ENCODE peak calls at places on chromosomes 1 and 21, in five cellular contexts. B is AG08396; Z is heart left ventricle; T is heart right ventricle; X is stimulated activated CD8-positive, alpha-beta memory T cell treated with anti-CD3 and anti-CD28 coated beads, Interleukin-7, amount 100 ng/mL, for 4 hours. D is an unnamed sample.

GRCh38 chr1:62977321-62977720 is 193.4 kb downstream of the ATG4C start:
- DNase-seq in B (no peak), Z (no peak), T (no peak), X (no peak), D (no peak)

GRCh38 chr1:27961646-27962221 is 2.0 kb downstream of the XKR8 start:
- DNase-seq in B (peak; percentile 27), Z (no peak), T (no peak), X (no peak), D (no peak)

GRCh38 chr1:214135886-214136285 is 145.1 kb upstream of the SMYD2 start:
- DNase-seq in B (no peak), Z (no peak), T (no peak), X (no peak), D (no peak)

GRCh38 chr21:35465750-35466149 is 416.6 kb upstream of the RUNX1 start:
- DNase-seq in B (no peak), Z (no peak), T (no peak), X (no peak), D (no peak)

GRCh38 chr1:8662380-8663072 is 154.9 kb downstream of the RERE start:
- DNase-seq in B (no peak), Z (no peak), T (no peak), X (no peak), D (no peak)

GRCh38 chr1:5734414-5734813 is 257.8 kb downstream of the NPHP4 start:
- DNase-seq in B (no peak), Z (no peak), T (no peak), X (no peak), D (no peak)

GRCh38 chr21:44905725-44906084 is 15.0 kb downstream of the ITGB2 start:
- DNase-seq in B (no peak), Z (no peak), T (no peak), X (no peak), D (no peak)

GRCh38 chr1:99767996-99768524 is 1.6 kb upstream of the FRRS1 start:
- DNase-seq in B (no peak), Z (no peak), T (peak; percentile 17), X (no peak), D (peak; percentile 89)

GRCh38 chr1:28208818-28209441 is 23.9 kb downstream of the DNAJC8 start:
- DNase-seq in B (peak; percentile 65), Z (peak; percentile 60), T (peak; percentile 52), X (peak; percentile 26), D (peak; percentile 86)

GRCh38 chr1:194296201-194296600 is 1109.8 kb upstream of the B3GALT2 start:
- DNase-seq in B (no peak), Z (no peak), T (no peak), X (no peak), D (no peak)

GRCh38 chr21:40227111-40227510 is 359.9 kb downstream of the PCP4 start:
- DNase-seq in B (no peak), Z (no peak), T (no peak), X (no peak), D (no peak)

GRCh38 chr1:46180082-46180616 is 3.9 kb upstream of the P3R3URF start:
- DNase-seq in B (no peak), Z (peak; percentile 33), T (no peak), X (no peak), D (peak; percentile 50)